ENCODE peak calls at places on chromosomes 3 and 15, in six cellular contexts. Q is AG09309; R is H9; F is activated naive CD4-positive, alpha-beta T cell; X is AG08395; J is uterus. B is an unnamed sample.

GRCh38 chr3:153439780-153440179 is 277.8 kb downstream of the RAP2B start:
- DNase-seq in F (no peak), X (no peak), J (no peak), R (no peak), Q (no peak), B (no peak)

GRCh38 chr3:168250415-168250861 is 154.7 kb upstream of the GOLIM4 start:
- DNase-seq in R (no peak), F (no peak), X (no peak), Q (no peak), J (no peak), B (no peak)

GRCh38 chr15:82649226-82649999 is 2.2 kb upstream of the CPEB1 start:
- DNase-seq in R (no peak), Q (no peak), F (no peak), X (no peak), J (no peak), B (no peak)

GRCh38 chr3:122245513-122246174 is 62.2 kb downstream of the CASR start:
- DNase-seq in X (peak; percentile 13), F (no peak), Q (peak; percentile 29), R (no peak), J (no peak), B (no peak)

GRCh38 chr3:49470714-49471420 is 800 bp downstream of the DAG1 start:
- DNase-seq in F (no peak), X (no peak), Q (no peak), R (no peak), J (no peak), B (no peak)

GRCh38 chr3:56776551-56776950 is 25.2 kb downstream of the ARHGEF3 start:
- DNase-seq in J (no peak), Q (no peak), X (no peak), F (no peak), R (no peak), B (no peak)

GRCh38 chr3:190239325-190239724 is 82.9 kb downstream of the CLDN1 start:
- DNase-seq in R (no peak), F (no peak), J (no peak), X (no peak), Q (no peak), B (no peak)

GRCh38 chr3:42169579-42169978 is 78.4 kb downstream of the TRAK1 start:
- DNase-seq in F (no peak), J (no peak), R (no peak), Q (no peak), X (no peak), B (no peak)

GRCh38 chr3:57026918-57027317 is 33.5 kb upstream of the SPATA12 start:
- DNase-seq in J (no peak), F (no peak), Q (no peak), R (no peak), X (no peak), B (no peak)

GRCh38 chr15:45187894-45188830 is at the start of gene SHF:
- DNase-seq in J (peak; percentile 76), R (peak; percentile 80), F (peak; percentile 33), X (peak; percentile 22), Q (no peak), B (no peak)

GRCh38 chr15:57090460-57090859 is 172.0 kb downstream of the TCF12 start:
- DNase-seq in J (no peak), F (no peak), X (no peak), Q (no peak), R (no peak), B (no peak)

GRCh38 chr15:60396964-60397771 is 618 bp downstream of the ANXA2 start:
- DNase-seq in J (peak; percentile 60), X (peak; percentile 50), Q (no peak), R (peak; percentile 65), F (no peak), B (no peak)

GRCh38 chr15:82958638-82959037 is 6.1 kb upstream of the HOMER2 start:
- DNase-seq in J (no peak), Q (no peak), F (no peak), X (no peak), R (no peak), B (no peak)

GRCh38 chr3:46690798-46691197 is 2.7 kb downstream of the ALS2CL start:
- DNase-seq in J (no peak), F (no peak), R (no peak), Q (no peak), X (peak; percentile 22), B (no peak)

GRCh38 chr15:48149858-48150257 is 28.2 kb downstream of the MYEF2 start:
- DNase-seq in R (no peak), Q (no peak), X (no peak), J (no peak), F (no peak), B (peak; percentile 6)

GRCh38 chr3:1087066-1087555 is 5.7 kb upstream of the CNTN6 start:
- DNase-seq in F (no peak), X (peak; percentile 75), R (no peak), Q (peak; percentile 59), J (peak; percentile 15), B (no peak)

GRCh38 chr15:89898146-89898545 is 4.4 kb upstream of the AP3S2 start:
- DNase-seq in F (no peak), X (no peak), Q (no peak), J (no peak), R (no peak), B (no peak)

GRCh38 chr3:123379041-123379830 is 69.7 kb downstream of the ADCY5 start:
- DNase-seq in Q (no peak), R (no peak), X (no peak), F (no peak), J (no peak), B (no peak)

GRCh38 chr3:193509103-193509965 is 45.4 kb downstream of the ATP13A4 start:
- DNase-seq in J (no peak), F (no peak), Q (no peak), R (no peak), X (no peak), B (no peak)

GRCh38 chr15:75648156-75649000 is 666 bp downstream of the SNX33 start:
- DNase-seq in J (peak; percentile 68), R (peak; percentile 69), X (peak; percentile 42), F (no peak), Q (no peak), B (no peak)

GRCh38 chr3:31187380-31187779 is 292.9 kb upstream of the GADL1 start:
- DNase-seq in R (no peak), X (no peak), J (no peak), Q (no peak), F (no peak), B (no peak)

GRCh38 chr15:68819451-68820204 is 1.1 kb downstream of the ANP32A start:
- DNase-seq in R (peak; percentile 44), X (no peak), F (no peak), J (peak; percentile 38), Q (no peak), B (no peak)

GRCh38 chr3:105865016-105865623 is 3.7 kb downstream of the CBLB start:
- DNase-seq in F (no peak), X (no peak), J (no peak), Q (no peak), R (no peak), B (no peak)

GRCh38 chr3:120652896-120653545 is 29.0 kb downstream of the HGD start:
- DNase-seq in Q (no peak), J (no peak), R (no peak), X (no peak), F (no peak), B (no peak)

GRCh38 chr3:72336821-72337479 is 511.3 kb downstream of the SHQ1 start:
- DNase-seq in Q (no peak), R (peak; percentile 76), J (peak; percentile 94), F (no peak), X (peak; percentile 61), B (peak; percentile 75)

GRCh38 chr3:10366681-10367101 is 45.8 kb upstream of the SEC13 start:
- DNase-seq in X (peak; percentile 97), R (no peak), Q (peak; percentile 94), J (no peak), F (no peak), B (peak; percentile 86)

GRCh38 chr3:113374078-113374477 is 67.2 kb downstream of the CFAP44 start:
- DNase-seq in Q (no peak), J (no peak), R (no peak), F (no peak), X (no peak), B (no peak)